ENCODE peak calls at places on chromosome 6, in five cellular contexts. U is germinal center; D is NCI-H345; G is activated CD4-positive, alpha-beta T cell treated with anti-CD3 and anti-CD28 coated beads, Interleukin-2, amount 50 U/mL, for 1 hour; Z is psoas muscle. X is an unnamed sample.

GRCh38 chr6:33683051-33683571 is 28.4 kb downstream of the UQCC2 start:
- DNase-seq in U (no peak), D (no peak), G (peak; percentile 40), Z (no peak), X (no peak)

GRCh38 chr6:143397229-143398222 is 53.0 kb downstream of the ADAT2 start:
- DNase-seq in U (no peak), D (no peak), G (peak; percentile 13), Z (peak; percentile 59), X (peak; percentile 78)

GRCh38 chr6:145148392-145149175 is 586.7 kb downstream of the EPM2A start:
- DNase-seq in U (no peak), D (peak; percentile 35), G (no peak), Z (peak; percentile 20), X (peak; percentile 56)

GRCh38 chr6:37696220-37696840 is 1.4 kb downstream of the MDGA1 start:
- DNase-seq in U (peak; percentile 47), D (no peak), G (peak; percentile 22), Z (peak; percentile 34), X (peak; percentile 30)

GRCh38 chr6:35051393-35051792 is 89.7 kb downstream of the TCP11 start:
- DNase-seq in U (no peak), D (peak; percentile 87), G (no peak), Z (no peak), X (no peak)

GRCh38 chr6:43074847-43075741 is 1.0 kb upstream of the PTK7 start:
- DNase-seq in U (no peak), D (no peak), G (no peak), Z (no peak), X (no peak)

GRCh38 chr6:89180112-89180511 is 34.3 kb downstream of the PM20D2 start:
- DNase-seq in U (no peak), D (no peak), G (no peak), Z (no peak), X (no peak)

GRCh38 chr6:170048615-170049256 is 242.1 kb downstream of the DLL1 start:
- DNase-seq in U (no peak), D (no peak), G (no peak), Z (peak; percentile 39), X (no peak)

GRCh38 chr6:117783280-117783679 is 108.0 kb downstream of the NUS1 start:
- DNase-seq in U (no peak), D (no peak), G (no peak), Z (no peak), X (no peak)

GRCh38 chr6:52392944-52393343 is 27.2 kb upstream of the EFHC1 start:
- DNase-seq in U (no peak), D (no peak), G (no peak), Z (no peak), X (no peak)

GRCh38 chr6:119764927-119765681 is 415.5 kb upstream of the MAN1A1 start:
- DNase-seq in U (no peak), D (no peak), G (no peak), Z (no peak), X (no peak)

GRCh38 chr6:105596284-105596755 is 193.4 kb upstream of the PREP start:
- DNase-seq in U (no peak), D (no peak), G (no peak), Z (no peak), X (no peak)

GRCh38 chr6:136347847-136348246 is 58.2 kb upstream of the BCLAF1 start:
- DNase-seq in U (no peak), D (no peak), G (no peak), Z (no peak), X (no peak)

GRCh38 chr6:17986656-17987575 is 519 bp downstream of the KIF13A start:
- DNase-seq in U (peak; percentile 41), D (peak; percentile 47), G (no peak), Z (peak; percentile 53), X (peak; percentile 41)

GRCh38 chr6:142756215-142756630 is 188.8 kb downstream of the HIVEP2 start:
- DNase-seq in U (no peak), D (no peak), G (no peak), Z (no peak), X (peak; percentile 44)

GRCh38 chr6:101439790-101440189 is 46.3 kb downstream of the GRIK2 start:
- DNase-seq in U (no peak), D (no peak), G (no peak), Z (no peak), X (no peak)

GRCh38 chr6:170020041-170020583 is 268.7 kb downstream of the ERMARD start:
- DNase-seq in U (no peak), D (no peak), G (no peak), Z (no peak), X (no peak)

GRCh38 chr6:196543-196942 is 95.7 kb upstream of the DUSP22 start:
- DNase-seq in U (no peak), D (no peak), G (no peak), Z (no peak), X (no peak)

GRCh38 chr6:51303313-51303712 is 484.6 kb downstream of the TFAP2B start:
- DNase-seq in U (no peak), D (no peak), G (no peak), Z (no peak), X (no peak)

GRCh38 chr6:121590438-121590837 is 155.0 kb downstream of the GJA1 start:
- DNase-seq in U (no peak), D (no peak), G (no peak), Z (no peak), X (no peak)

GRCh38 chr6:53321701-53322100 is 27.0 kb downstream of the ELOVL5 start:
- DNase-seq in U (no peak), D (no peak), G (no peak), Z (no peak), X (no peak)

GRCh38 chr6:105330913-105331312 is 72.0 kb downstream of the PREP start:
- DNase-seq in U (no peak), D (no peak), G (no peak), Z (no peak), X (no peak)

GRCh38 chr6:110101885-110102284 is 77.6 kb downstream of the WASF1 start:
- DNase-seq in U (peak; percentile 74), D (no peak), G (no peak), Z (no peak), X (no peak)

GRCh38 chr6:80404889-80405288 is 298.4 kb downstream of the BCKDHB start:
- DNase-seq in U (no peak), D (no peak), G (no peak), Z (no peak), X (no peak)

GRCh38 chr6:96990462-96990861 is 65.9 kb downstream of the KLHL32 start:
- DNase-seq in U (no peak), D (no peak), G (no peak), Z (no peak), X (no peak)

GRCh38 chr6:95087394-95088097 is 489.8 kb upstream of the MANEA start:
- DNase-seq in U (no peak), D (peak; percentile 99), G (no peak), Z (no peak), X (no peak)

GRCh38 chr6:105326838-105327745 is 75.8 kb downstream of the PREP start:
- DNase-seq in U (no peak), D (peak; percentile 12), G (no peak), Z (peak; percentile 22), X (no peak)

GRCh38 chr6:111105578-111105977 is 18.3 kb downstream of the SLC16A10 start:
- DNase-seq in U (no peak), D (peak; percentile 61), G (no peak), Z (peak; percentile 81), X (no peak)

GRCh38 chr6:28776269-28777146 is 147.3 kb downstream of the TRIM27 start:
- DNase-seq in U (no peak), D (no peak), G (no peak), Z (no peak), X (no peak)

GRCh38 chr6:112026933-112027332 is 27.0 kb upstream of the CCN6 start:
- DNase-seq in U (no peak), D (no peak), G (no peak), Z (no peak), X (no peak)

GRCh38 chr6:122389704-122390103 is 9.7 kb upstream of the HSF2 start:
- DNase-seq in U (no peak), D (peak; percentile 64), G (no peak), Z (no peak), X (no peak)

GRCh38 chr6:72624557-72625160 is 2.8 kb downstream of the KCNQ5 start:
- DNase-seq in U (peak; percentile 47), D (peak; percentile 22), G (no peak), Z (no peak), X (no peak)

GRCh38 chr6:140052757-140053729 is 678.6 kb upstream of the CITED2 start:
- DNase-seq in U (no peak), D (no peak), G (no peak), Z (no peak), X (peak; percentile 9)

GRCh38 chr6:81144346-81144745 is 608.1 kb downstream of the TENT5A start:
- DNase-seq in U (no peak), D (no peak), G (no peak), Z (no peak), X (no peak)

GRCh38 chr6:166625356-166625755 is 1.7 kb downstream of the RPS6KA2 start:
- DNase-seq in U (no peak), D (no peak), G (no peak), Z (no peak), X (no peak)

GRCh38 chr6:3805448-3806123 is 43.6 kb upstream of the FAM50B start:
- DNase-seq in U (no peak), D (no peak), G (no peak), Z (no peak), X (no peak)